ENCODE peak calls at places on chromosomes 11 and 22, in eight cellular contexts. One of them, this sample, is unnamed. For H3K4me1, the result is how much of the 10 kb centered on the place peaks cover.

GRCh38 chr11:102794382-102794781 is 3.6 kb downstream of the MMP1 start:
- DNase-seq in stomach: no peak
- DNase-seq in IMR-90: peak
- DNase-seq in body of pancreas: no peak
- DNase-seq in A549: peak
- DNase-seq in ovary: no peak
- DNase-seq in breast epithelium: no peak
- DNase-seq in H1: no peak
- DNase-seq in this sample: no peak

GRCh38 chr11:66126064-66126463 is 56.0 kb downstream of the PACS1 start:
- DNase-seq in H1: no peak
- DNase-seq in breast epithelium: no peak
- DNase-seq in body of pancreas: peak
- DNase-seq in A549: no peak
- DNase-seq in IMR-90: no peak
- DNase-seq in stomach: no peak
- DNase-seq in ovary: no peak
- DNase-seq in this sample: no peak

GRCh38 chr11:134764367-134764766 is 352.3 kb upstream of the B3GAT1 start:
- DNase-seq in ovary: no peak
- DNase-seq in A549: no peak
- DNase-seq in IMR-90: no peak
- DNase-seq in breast epithelium: no peak
- DNase-seq in body of pancreas: no peak
- DNase-seq in H1: no peak
- DNase-seq in stomach: no peak
- DNase-seq in this sample: no peak

GRCh38 chr11:128468106-128468505 is 119.3 kb downstream of the ETS1 start:
- DNase-seq in body of pancreas: no peak
- DNase-seq in A549: no peak
- DNase-seq in breast epithelium: no peak
- DNase-seq in stomach: no peak
- DNase-seq in H1: no peak
- DNase-seq in IMR-90: no peak
- DNase-seq in ovary: no peak
- DNase-seq in this sample: no peak

GRCh38 chr11:21556936-21557335 is 635.9 kb upstream of the ANO5 start:
- DNase-seq in A549: no peak
- DNase-seq in breast epithelium: no peak
- DNase-seq in stomach: no peak
- DNase-seq in IMR-90: no peak
- DNase-seq in ovary: no peak
- DNase-seq in H1: no peak
- DNase-seq in body of pancreas: no peak
- DNase-seq in this sample: no peak

GRCh38 chr11:23990346-23990745 is 506.5 kb upstream of the LUZP2 start:
- DNase-seq in IMR-90: peak
- DNase-seq in ovary: no peak
- DNase-seq in body of pancreas: no peak
- DNase-seq in breast epithelium: no peak
- DNase-seq in stomach: no peak
- DNase-seq in H1: no peak
- DNase-seq in A549: no peak
- DNase-seq in this sample: no peak

GRCh38 chr11:109096266-109096665 is 325.7 kb upstream of the C11orf87 start:
- DNase-seq in H1: no peak
- DNase-seq in body of pancreas: no peak
- DNase-seq in breast epithelium: no peak
- DNase-seq in stomach: no peak
- DNase-seq in IMR-90: no peak
- DNase-seq in A549: no peak
- DNase-seq in ovary: no peak
- DNase-seq in this sample: no peak

GRCh38 chr11:118846181-118846946 is 37.3 kb upstream of the CXCR5 start:
- DNase-seq in ovary: no peak
- DNase-seq in A549: no peak
- DNase-seq in H1: no peak
- DNase-seq in breast epithelium: no peak
- DNase-seq in stomach: no peak
- DNase-seq in IMR-90: no peak
- DNase-seq in body of pancreas: no peak
- DNase-seq in this sample: no peak

GRCh38 chr11:26297179-26297970 is 34.6 kb upstream of the ANO3 start:
- DNase-seq in stomach: no peak
- DNase-seq in ovary: no peak
- DNase-seq in breast epithelium: no peak
- DNase-seq in A549: peak
- DNase-seq in H1: no peak
- DNase-seq in body of pancreas: peak
- DNase-seq in IMR-90: peak
- DNase-seq in this sample: no peak

GRCh38 chr11:121521145-121522042 is 68.6 kb upstream of the SORL1-AS1 start:
- DNase-seq in body of pancreas: no peak
- DNase-seq in breast epithelium: no peak
- DNase-seq in ovary: no peak
- DNase-seq in H1: no peak
- DNase-seq in A549: no peak
- DNase-seq in IMR-90: peak
- DNase-seq in stomach: no peak
- DNase-seq in this sample: no peak

GRCh38 chr22:21948824-21949568 is 3.7 kb downstream of the PPM1F start:
- DNase-seq in ovary: no peak
- DNase-seq in A549: no peak
- DNase-seq in stomach: no peak
- DNase-seq in H1: no peak
- DNase-seq in IMR-90: no peak
- DNase-seq in body of pancreas: no peak
- DNase-seq in breast epithelium: no peak
- DNase-seq in this sample: no peak

GRCh38 chr22:19958083-19959042 is 16.7 kb upstream of the TXNRD2 start:
- DNase-seq in ovary: no peak
- DNase-seq in A549: no peak
- DNase-seq in stomach: no peak
- DNase-seq in H1: no peak
- DNase-seq in breast epithelium: no peak
- DNase-seq in IMR-90: peak
- DNase-seq in body of pancreas: no peak
- DNase-seq in this sample: no peak

GRCh38 chr11:76574406-76574805 is 96.1 kb downstream of the LRRC32 start:
- DNase-seq in A549: no peak
- DNase-seq in ovary: no peak
- DNase-seq in IMR-90: peak
- DNase-seq in stomach: no peak
- DNase-seq in breast epithelium: no peak
- DNase-seq in H1: no peak
- DNase-seq in body of pancreas: no peak
- DNase-seq in this sample: no peak

GRCh38 chr11:69834811-69835800 is 15.9 kb upstream of the FGF3 start:
- DNase-seq in breast epithelium: no peak
- DNase-seq in ovary: no peak
- DNase-seq in stomach: no peak
- DNase-seq in body of pancreas: no peak
- DNase-seq in H1: no peak
- DNase-seq in IMR-90: no peak
- DNase-seq in A549: no peak
- DNase-seq in this sample: no peak

DNA sequence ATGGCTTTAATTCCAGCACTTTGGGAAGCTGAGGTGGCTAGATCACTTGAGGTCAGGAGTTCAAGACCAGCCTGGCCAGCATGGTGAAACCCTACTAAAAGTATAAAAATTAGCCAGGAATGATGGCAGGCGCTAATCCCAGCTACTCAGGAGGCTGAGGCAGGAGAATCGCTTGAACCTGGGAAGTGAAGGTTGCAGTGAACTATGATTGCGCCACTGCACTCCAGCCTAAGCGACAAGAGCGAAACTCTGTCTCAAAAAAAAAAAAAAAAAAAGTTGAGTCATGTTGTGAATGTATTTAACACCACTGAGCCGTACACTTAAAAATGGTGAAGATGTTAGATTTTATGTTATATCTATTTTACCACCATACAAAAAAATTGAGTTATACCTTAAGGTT is 18.2 kb upstream of the CHKA start:
- DNase-seq in stomach: no peak
- DNase-seq in IMR-90: no peak
- DNase-seq in H1: no peak
- DNase-seq in breast epithelium: no peak
- DNase-seq in ovary: no peak
- DNase-seq in body of pancreas: no peak
- DNase-seq in A549: no peak
- DNase-seq in this sample: no peak
- TF ChIP-seq POLR2A in stomach: no peak
- TF ChIP-seq POLR2A in IMR-90: no peak
- TF ChIP-seq POLR2A in H1: no peak
- TF ChIP-seq POLR2A in breast epithelium: no peak
- TF ChIP-seq POLR2A in ovary: no peak
- TF ChIP-seq POLR2A in body of pancreas: no peak
- TF ChIP-seq POLR2A in A549: no peak
- TF ChIP-seq POLR2A in this sample: no peak

GRCh38 chr22:45505991-45506743 is 3.5 kb downstream of the FBLN1 start:
- DNase-seq in breast epithelium: no peak
- DNase-seq in A549: no peak
- DNase-seq in stomach: no peak
- DNase-seq in body of pancreas: no peak
- DNase-seq in H1: no peak
- DNase-seq in ovary: no peak
- DNase-seq in IMR-90: no peak
- DNase-seq in this sample: no peak

GRCh38 chr22:45504703-45505341 is 2.1 kb downstream of the FBLN1 start:
- DNase-seq in ovary: peak
- DNase-seq in body of pancreas: no peak
- DNase-seq in H1: no peak
- DNase-seq in breast epithelium: no peak
- DNase-seq in IMR-90: peak
- DNase-seq in stomach: no peak
- DNase-seq in A549: no peak
- DNase-seq in this sample: no peak

GRCh38 chr22:45503816-45504702 is 1.4 kb downstream of the FBLN1 start:
- DNase-seq in breast epithelium: no peak
- DNase-seq in stomach: no peak
- DNase-seq in H1: peak
- DNase-seq in A549: no peak
- DNase-seq in ovary: no peak
- DNase-seq in body of pancreas: no peak
- DNase-seq in IMR-90: peak
- DNase-seq in this sample: no peak

GRCh38 chr22:45502215-45503070 is at the start of gene FBLN1:
- DNase-seq in ovary: peak
- DNase-seq in H1: no peak
- DNase-seq in A549: peak
- DNase-seq in breast epithelium: no peak
- DNase-seq in IMR-90: no peak
- DNase-seq in stomach: no peak
- DNase-seq in body of pancreas: no peak
- DNase-seq in this sample: peak

DNA sequence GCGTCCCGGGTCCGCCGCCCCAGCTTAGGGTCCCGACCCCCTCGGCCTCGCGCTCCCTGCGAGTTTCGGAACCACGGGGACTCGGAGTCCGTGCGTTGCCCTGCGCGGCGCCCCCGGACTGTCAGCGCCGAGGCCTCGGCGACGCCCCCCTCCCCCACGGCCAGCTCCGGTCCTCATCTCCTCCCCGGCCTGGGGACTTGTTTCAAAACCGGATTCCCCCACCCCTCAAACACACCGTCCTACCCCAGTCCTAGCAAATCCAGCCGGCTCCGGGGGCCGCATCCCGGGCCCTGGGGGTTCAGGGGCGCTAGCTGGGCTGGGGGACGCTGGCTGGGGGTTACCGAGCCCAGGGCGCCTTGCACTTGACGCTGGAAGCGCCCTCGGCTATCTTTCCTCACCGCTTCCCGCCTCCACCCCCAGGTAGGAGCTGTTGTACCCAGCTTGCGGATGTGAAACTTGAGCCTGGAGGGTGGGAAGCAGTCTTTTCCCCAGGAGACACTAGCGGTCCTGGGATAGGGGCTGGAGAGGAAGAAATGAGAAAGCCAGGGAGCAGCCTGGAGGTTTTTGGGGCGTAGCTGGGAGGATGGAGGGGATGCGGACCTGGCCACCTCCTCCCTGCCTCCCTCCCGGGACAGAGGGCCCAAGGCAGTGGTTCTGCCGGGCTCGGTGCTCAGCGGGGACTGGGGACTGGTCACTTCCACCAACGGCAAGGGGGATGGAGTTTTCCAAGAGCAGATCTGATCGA is 560 bp downstream of the FBLN1 start:
- DNase-seq in breast epithelium: no peak
- DNase-seq in IMR-90: no peak
- DNase-seq in A549: no peak
- DNase-seq in stomach: no peak
- DNase-seq in body of pancreas: no peak
- DNase-seq in H1: no peak
- DNase-seq in ovary: no peak
- DNase-seq in this sample: no peak
- H3K4me3 ChIP-seq in breast epithelium: peak
- H3K4me3 ChIP-seq in IMR-90: peak
- H3K4me3 ChIP-seq in A549: peak
- H3K4me3 ChIP-seq in stomach: peak
- H3K4me3 ChIP-seq in body of pancreas: no peak
- H3K4me3 ChIP-seq in H1: peak
- H3K4me3 ChIP-seq in ovary: peak
- H3K4me3 ChIP-seq in this sample: peak

GRCh38 chr11:116840224-116840745 is 2.9 kb upstream of the APOA1 start:
- DNase-seq in body of pancreas: no peak
- DNase-seq in ovary: peak
- DNase-seq in breast epithelium: no peak
- DNase-seq in stomach: no peak
- DNase-seq in A549: no peak
- DNase-seq in IMR-90: peak
- DNase-seq in H1: no peak
- DNase-seq in this sample: no peak
- H3K4me1 ChIP-seq in body of pancreas: under half
- H3K4me1 ChIP-seq in ovary: under half
- H3K4me1 ChIP-seq in breast epithelium: under half
- H3K4me1 ChIP-seq in stomach: under half
- H3K4me1 ChIP-seq in A549: under half
- H3K4me1 ChIP-seq in IMR-90: under half
- H3K4me1 ChIP-seq in H1: under half
- H3K4me1 ChIP-seq in this sample: under half

DNA sequence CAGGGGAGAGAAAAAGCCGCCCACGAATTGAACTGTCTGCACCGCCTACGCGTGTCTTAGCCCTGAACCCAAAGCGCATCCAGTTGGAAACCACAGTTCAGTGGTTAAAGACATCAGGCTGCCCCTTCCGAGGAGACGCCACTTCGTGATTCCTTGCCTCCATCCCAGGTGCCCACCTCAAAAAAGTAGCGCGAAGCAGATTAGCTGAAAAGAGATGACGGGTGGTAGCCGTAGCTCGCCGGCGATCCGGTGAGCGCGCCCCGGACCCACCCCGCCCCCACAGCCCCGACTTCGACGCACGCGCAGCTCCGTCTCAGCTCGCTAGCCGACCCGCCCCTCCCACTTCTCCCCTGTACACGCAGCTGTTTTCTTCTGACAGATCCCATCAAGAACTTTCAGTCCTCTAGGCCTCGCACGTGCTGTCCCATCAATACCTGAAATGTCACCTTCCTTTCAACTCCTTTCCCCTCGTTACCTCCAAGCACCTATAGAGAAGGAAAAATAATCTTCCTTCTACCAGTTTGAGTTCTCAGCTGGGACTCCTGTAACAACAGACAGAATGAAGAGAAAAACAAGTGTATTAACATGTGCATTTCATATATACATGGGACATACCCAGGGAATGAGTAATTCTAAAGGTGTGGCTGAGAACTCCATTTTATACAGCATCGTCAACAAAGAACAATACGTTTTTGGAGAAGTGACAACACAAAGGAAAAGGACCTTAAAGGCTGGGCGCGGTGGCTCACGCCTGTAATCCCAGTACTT is 49.5 kb downstream of the OR4D9 start:
- DNase-seq in H1: peak
- DNase-seq in body of pancreas: peak
- DNase-seq in ovary: peak
- DNase-seq in A549: peak
- DNase-seq in breast epithelium: peak
- DNase-seq in stomach: peak
- DNase-seq in IMR-90: peak
- DNase-seq in this sample: peak
- TF ChIP-seq POLR2A in H1: no peak
- TF ChIP-seq POLR2A in body of pancreas: no peak
- TF ChIP-seq POLR2A in ovary: peak
- TF ChIP-seq POLR2A in A549: no peak
- TF ChIP-seq POLR2A in breast epithelium: no peak
- TF ChIP-seq POLR2A in stomach: no peak
- TF ChIP-seq POLR2A in IMR-90: no peak
- TF ChIP-seq POLR2A in this sample: no peak